ENCODE peak calls at places on chromosomes 13 and 19, in four cellular contexts. R is IMR-90, I is pancreas, V is OCI-LY7. U is an unnamed sample.

GRCh38 chr13:39599842-39600241 is 3.2 kb downstream of the LHFPL6 start:
- DNase-seq in R (peak), I (no peak), V (no peak), U (no peak)

GRCh38 chr19:19525611-19526380 is 2.9 kb upstream of the YJEFN3 start:
- DNase-seq in R (no peak), I (no peak), V (peak), U (no peak)

GRCh38 chr13:113083022-113083373 is 22.6 kb upstream of the F7 start:
- DNase-seq in R (no peak), I (no peak), V (no peak), U (peak)

GRCh38 chr13:29886446-29886845 is 36.0 kb upstream of the UBL3 start:
- DNase-seq in R (no peak), I (no peak), V (no peak), U (no peak)

GRCh38 chr19:48354332-48354992 is 9.3 kb downstream of the TMEM143 start:
- DNase-seq in R (peak), I (no peak), V (no peak), U (no peak)

GRCh38 chr13:51234676-51235075 is 12.5 kb downstream of the FAM124A start:
- DNase-seq in R (no peak), I (no peak), V (peak), U (no peak)

GRCh38 chr13:21481359-21481758 is 22.3 kb upstream of the ZDHHC20 start:
- DNase-seq in R (no peak), I (no peak), V (no peak), U (no peak)

GRCh38 chr13:31044658-31045620 is 112.5 kb downstream of the TEX26 start:
- DNase-seq in R (no peak), I (no peak), V (no peak), U (no peak)

GRCh38 chr19:4414144-4414799 is 11.8 kb downstream of the CHAF1A start:
- DNase-seq in R (peak), I (no peak), V (no peak), U (no peak)

GRCh38 chr19:13795595-13796300 is 505 bp downstream of the ZSWIM4 start:
- DNase-seq in R (peak), I (peak), V (no peak), U (no peak)

DNA sequence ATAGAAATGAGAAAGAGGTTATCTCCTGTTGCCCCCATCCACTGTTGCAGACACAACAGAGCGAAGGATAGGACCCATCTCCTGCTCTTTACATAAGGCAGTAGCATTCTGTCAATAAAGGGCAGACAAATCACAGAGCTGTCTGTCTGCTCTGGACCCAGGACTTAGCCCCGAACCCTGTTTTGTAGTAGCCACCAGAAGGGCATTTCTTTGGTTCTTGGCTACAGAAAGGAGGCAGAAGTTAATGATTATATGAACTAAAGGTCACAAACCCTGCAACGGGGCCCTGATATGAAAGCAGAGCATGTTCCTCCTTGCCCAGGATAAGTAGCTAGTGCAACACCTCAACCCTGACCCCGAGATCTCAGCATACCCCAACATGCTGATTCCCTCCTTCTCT is 680.4 kb upstream of the SPRY2 start:
- DNase-seq in R (no peak), I (no peak), V (no peak), U (no peak)
- TF ChIP-seq CTCF in R (no peak), I (no peak), V (no peak), U (no peak)

GRCh38 chr19:38736036-38736412 is 8.2 kb downstream of the CAPN12 start:
- DNase-seq in R (no peak), I (peak), V (peak), U (no peak)
- H3K4me3 ChIP-seq in R (peak), I (peak), V (no peak), U (peak)

DNA sequence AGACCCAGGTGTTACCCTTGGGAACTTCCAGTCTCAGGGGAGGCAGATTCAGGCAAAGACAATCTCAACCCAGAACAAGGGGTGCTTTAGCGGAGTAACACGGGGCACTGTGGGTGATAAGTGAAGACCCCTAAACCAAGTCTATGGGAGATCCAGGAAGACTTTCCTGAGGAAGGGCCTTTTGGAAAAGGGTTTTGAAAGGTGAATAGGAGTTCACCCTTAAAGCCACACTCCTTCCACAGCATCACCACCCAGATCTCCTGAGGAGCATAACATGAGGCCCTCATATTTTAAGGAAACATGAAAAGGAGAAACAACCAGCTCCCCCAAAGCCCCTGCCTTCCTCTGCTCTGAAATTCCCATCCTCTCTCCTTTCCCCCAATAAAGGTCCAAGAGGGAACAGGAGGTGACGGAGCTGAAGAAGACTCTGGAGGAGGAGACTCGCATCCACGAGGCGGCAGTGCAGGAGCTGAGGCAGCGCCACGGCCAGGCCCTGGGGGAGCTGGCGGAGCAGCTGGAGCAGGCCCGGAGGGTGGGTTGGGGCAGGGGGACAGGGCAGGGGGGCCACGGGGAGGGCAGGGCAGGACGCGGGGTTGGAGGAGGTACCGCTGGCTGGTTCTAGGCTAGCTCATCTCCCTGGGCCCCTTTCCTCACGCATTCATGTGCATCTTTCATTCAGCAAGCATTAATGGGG is 52.7 kb downstream of the KCNC3 start:
- DNase-seq in R (no peak), I (no peak), V (no peak), U (no peak)
- TF ChIP-seq CTCF in R (no peak), I (no peak), V (no peak), U (no peak)

GRCh38 chr19:491146-491741 is 5.0 kb upstream of the MADCAM1 start:
- DNase-seq in R (no peak), I (peak), V (peak), U (peak)
- H3K4me3 ChIP-seq in R (no peak), I (no peak), V (no peak), U (no peak)